ENCODE peak calls at places on chromosome 21, in five cellular contexts. B is astrocyte of the hippocampus, K is Caki2, M is nucleus accumbens, D is amniotic epithelial cell. T is an unnamed sample.

GRCh38 chr21:44392916-44393315 is 39.5 kb downstream of the TRPM2 start:
- DNase-seq in M (no peak), D (no peak), B (no peak), K (no peak), T (no peak)

GRCh38 chr21:27104749-27105439 is 138.0 kb upstream of the ADAMTS5 start:
- DNase-seq in B (peak; percentile 2), M (no peak), K (peak; percentile 54), D (peak; percentile 43), T (peak; percentile 50)

GRCh38 chr21:42199488-42200463 is 19.2 kb upstream of the ABCG1 start:
- DNase-seq in B (no peak), M (no peak), K (no peak), D (peak; percentile 94), T (peak; percentile 53)

GRCh38 chr21:25639167-25639921 is at the start of gene JAM2:
- DNase-seq in M (peak; percentile 66), D (no peak), K (peak; percentile 28), B (peak; percentile 74), T (peak; percentile 41)

GRCh38 chr21:34603002-34603709 is 11.8 kb downstream of the RCAN1 start:
- DNase-seq in M (peak; percentile 83), B (peak; percentile 90), K (peak; percentile 50), D (peak; percentile 55), T (peak; percentile 67)

GRCh38 chr21:36976882-36977651 is 10.6 kb upstream of the HLCS start:
- DNase-seq in M (no peak), K (peak; percentile 80), D (peak; percentile 74), B (peak; percentile 85), T (peak; percentile 83)

GRCh38 chr21:39556176-39556575 is 56.6 kb upstream of the B3GALT5 start:
- DNase-seq in M (no peak), K (no peak), D (no peak), B (peak; percentile 49), T (peak; percentile 29)

GRCh38 chr21:43361493-43362296 is 65.2 kb downstream of the SIK1 start:
- DNase-seq in B (no peak), D (peak; percentile 8), K (no peak), M (no peak), T (no peak)

GRCh38 chr21:33241846-33242245 is 12.1 kb downstream of the IFNAR2 start:
- DNase-seq in K (no peak), B (no peak), D (no peak), M (no peak), T (no peak)

GRCh38 chr21:36542312-36543101 is 62.6 kb upstream of the CLDN14 start:
- DNase-seq in B (peak; percentile 17), M (no peak), D (no peak), K (no peak), T (no peak)

T was measured in HT1080.